ENCODE peak calls at places on chromosomes 11 and 22, in six cellular contexts. E is IMR-90, K is left lung, O is fibroblast of lung, U is neuronal stem cell, W is spleen. G is an unnamed sample. For H3K27me3, the result is how much of the 10 kb centered on the place peaks cover.

GRCh38 chr22:27785818-27786217 is 15.7 kb downstream of the MN1 start:
- DNase-seq in K (no peak), U (no peak), W (no peak), E (no peak), O (no peak), G (no peak)

GRCh38 chr11:102292951-102293350 is 24.3 kb upstream of the BIRC3 start:
- DNase-seq in O (no peak), E (no peak), W (no peak), K (no peak), U (no peak), G (no peak)

GRCh38 chr22:35440129-35440528 is 40.2 kb downstream of the MCM5 start:
- DNase-seq in K (no peak), O (no peak), W (no peak), E (no peak), U (no peak), G (no peak)

GRCh38 chr11:131977231-131977630 is 606.8 kb downstream of the NTM start:
- DNase-seq in W (no peak), U (no peak), E (peak), O (no peak), K (no peak), G (no peak)

GRCh38 chr22:29998627-29999026 is 81.6 kb upstream of the HORMAD2 start:
- DNase-seq in U (no peak), E (no peak), K (no peak), O (no peak), W (no peak), G (no peak)

GRCh38 chr22:47598864-47599263 is 836.4 kb downstream of the TBC1D22A start:
- DNase-seq in W (no peak), U (no peak), E (no peak), O (no peak), K (no peak), G (no peak)

GRCh38 chr11:42410251-42410956 is 901.4 kb upstream of the API5 start:
- DNase-seq in W (no peak), O (no peak), K (no peak), E (no peak), U (no peak), G (no peak)

GRCh38 chr11:120054753-120055045 is 83.2 kb downstream of the TRIM29 start:
- DNase-seq in O (no peak), W (no peak), K (no peak), U (no peak), E (no peak), G (no peak)

GRCh38 chr11:84398017-84398626 is 1112.0 kb upstream of the CCDC90B start:
- DNase-seq in E (peak), K (no peak), W (no peak), U (no peak), O (no peak), G (peak)

GRCh38 chr11:110979696-110980095 is 265.8 kb upstream of the POU2AF2 start:
- DNase-seq in W (no peak), E (peak), O (no peak), U (no peak), K (no peak), G (no peak)

GRCh38 chr11:117985953-117986887 is at the start of gene IL10RA:
- DNase-seq in O (peak), U (peak), K (peak), W (peak), E (peak), G (peak)

GRCh38 chr11:18367431-18367830 is 26.9 kb upstream of the LDHA start:
- DNase-seq in E (peak), O (no peak), U (no peak), W (no peak), K (no peak), G (no peak)

GRCh38 chr11:131375421-131375820 is 5.0 kb downstream of the NTM start:
- DNase-seq in K (no peak), O (no peak), U (no peak), W (no peak), E (no peak), G (no peak)

GRCh38 chr22:30882974-30883533 is 85.5 kb downstream of the MORC2 start:
- DNase-seq in O (no peak), U (no peak), W (peak), K (no peak), E (no peak), G (no peak)

GRCh38 chr11:17760102-17761029 is 25.8 kb downstream of the KCNC1 start:
- DNase-seq in U (peak), O (peak), K (no peak), W (no peak), E (peak), G (peak)

GRCh38 chr22:37222440-37222971 is 10.2 kb upstream of the SSTR3 start:
- DNase-seq in W (peak), O (no peak), K (no peak), U (no peak), E (no peak), G (no peak)

GRCh38 chr11:65274734-65275682 is 13.2 kb downstream of the POLA2 start:
- DNase-seq in K (peak), U (no peak), O (peak), W (peak), E (peak), G (peak)

GRCh38 chr22:42324566-42324965 is 54.1 kb upstream of the TCF20 start:
- DNase-seq in U (no peak), W (no peak), K (no peak), O (no peak), E (no peak), G (no peak)

GRCh38 chr11:101053492-101053891 is 76.1 kb downstream of the PGR start:
- DNase-seq in O (no peak), U (no peak), E (no peak), W (no peak), K (no peak), G (no peak)

GRCh38 chr22:37746366-37747089 is 49.7 kb downstream of the TRIOBP start:
- DNase-seq in U (peak), O (no peak), E (no peak), W (peak), K (no peak), G (peak)

GRCh38 chr11:28581286-28582242 is 473.4 kb downstream of the METTL15 start:
- DNase-seq in W (no peak), E (peak), O (no peak), U (no peak), K (no peak), G (no peak)

GRCh38 chr11:111469200-111469599 is 43.0 kb downstream of the BTG4 start:
- DNase-seq in K (no peak), O (no peak), W (no peak), E (peak), U (no peak), G (no peak)

GRCh38 chr22:45096256-45096907 is 67.3 kb upstream of the NUP50 start:
- DNase-seq in W (no peak), O (peak), K (no peak), U (peak), E (peak), G (peak)

GRCh38 chr11:119433369-119433749 is 10.4 kb upstream of the THY1 start:
- DNase-seq in O (peak), K (no peak), W (no peak), U (no peak), E (peak), G (no peak)

GRCh38 chr11:14578551-14578956 is 58.4 kb upstream of the PSMA1 start:
- DNase-seq in W (no peak), K (no peak), E (peak), O (peak), U (no peak), G (no peak)

GRCh38 chr11:18775492-18776292 is 15.9 kb downstream of the PTPN5 start:
- DNase-seq in O (peak), E (peak), W (no peak), U (peak), K (peak), G (peak)

GRCh38 chr22:42281706-42282251 is 11.3 kb upstream of the TCF20 start:
- DNase-seq in K (peak), E (no peak), O (no peak), U (no peak), W (peak), G (no peak)

GRCh38 chr11:113014262-113014661 is 53.0 kb downstream of the NCAM1 start:
- DNase-seq in K (no peak), U (no peak), O (peak), E (no peak), W (no peak), G (no peak)

GRCh38 chr11:116771935-116772334 is 852 bp downstream of the BUD13 start:
- DNase-seq in K (no peak), E (no peak), W (no peak), O (no peak), U (no peak), G (no peak)

GRCh38 chr11:123653405-123653996 is 923 bp downstream of the SCN3B start:
- DNase-seq in O (no peak), K (no peak), U (no peak), E (no peak), W (no peak), G (no peak)

GRCh38 chr22:48743601-48744282 is 1083.9 kb downstream of the BRD1 start:
- DNase-seq in O (no peak), E (no peak), U (no peak), W (peak), K (no peak), G (peak)

GRCh38 chr11:101321222-101321621 is 191.6 kb upstream of the PGR start:
- DNase-seq in K (peak), W (no peak), E (no peak), U (no peak), O (no peak), G (no peak)

GRCh38 chr22:23315341-23315917 is 135.1 kb downstream of the BCR start:
- DNase-seq in O (peak), W (peak), E (peak), K (no peak), U (peak), G (peak)

GRCh38 chr11:70203749-70204465 is 811 bp downstream of the FADD start:
- DNase-seq in U (no peak), E (peak), K (peak), W (peak), O (peak), G (no peak)

GRCh38 chr11:117829369-117829725 is 4.8 kb upstream of the FXYD2 start:
- DNase-seq in E (no peak), W (peak), U (no peak), O (no peak), K (no peak), G (peak)

GRCh38 chr11:12922980-12923507 is 86.1 kb upstream of the RASSF10 start:
- DNase-seq in E (peak), W (no peak), U (no peak), K (no peak), O (peak), G (no peak)

GRCh38 chr11:8690374-8691342 is 8.1 kb downstream of the RPL27A start:
- DNase-seq in E (no peak), O (no peak), W (no peak), K (no peak), U (no peak), G (peak)

GRCh38 chr11:8692417-8692816 is 9.8 kb downstream of the RPL27A start:
- DNase-seq in K (no peak), W (no peak), U (no peak), O (no peak), E (no peak), G (no peak)

GRCh38 chr11:8693010-8693551 is 10.5 kb downstream of the RPL27A start:
- DNase-seq in O (no peak), W (no peak), U (no peak), K (no peak), E (peak), G (peak)

GRCh38 chr11:8689726-8690255 is 7.2 kb downstream of the RPL27A start:
- DNase-seq in K (no peak), E (peak), O (no peak), U (no peak), W (peak), G (no peak)

DNA sequence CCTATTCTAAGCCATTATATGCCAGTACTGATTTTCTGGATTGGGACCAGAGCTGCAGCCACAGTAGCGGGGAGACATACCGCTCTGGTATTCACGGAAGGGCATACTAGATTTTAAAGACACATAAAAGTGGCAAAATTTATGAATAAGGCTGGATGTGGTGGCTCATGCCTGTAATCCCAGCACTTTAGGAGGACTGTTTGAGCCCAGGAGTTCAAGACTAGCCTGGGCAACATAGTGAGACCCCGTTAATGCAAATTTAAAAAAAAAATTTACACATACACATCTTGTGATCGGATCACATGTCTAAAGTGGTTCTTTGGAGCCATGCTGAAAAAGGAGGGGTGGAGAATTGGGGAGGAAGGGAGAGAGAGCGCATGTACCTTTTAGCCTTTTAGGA is 9.0 kb downstream of the RPL27A start:
- DNase-seq in U (no peak), O (no peak), E (no peak), W (no peak), K (no peak), G (no peak)
- H3K4me3 ChIP-seq in U (no peak), O (no peak), E (no peak), W (no peak), K (no peak), G (no peak)

DNA sequence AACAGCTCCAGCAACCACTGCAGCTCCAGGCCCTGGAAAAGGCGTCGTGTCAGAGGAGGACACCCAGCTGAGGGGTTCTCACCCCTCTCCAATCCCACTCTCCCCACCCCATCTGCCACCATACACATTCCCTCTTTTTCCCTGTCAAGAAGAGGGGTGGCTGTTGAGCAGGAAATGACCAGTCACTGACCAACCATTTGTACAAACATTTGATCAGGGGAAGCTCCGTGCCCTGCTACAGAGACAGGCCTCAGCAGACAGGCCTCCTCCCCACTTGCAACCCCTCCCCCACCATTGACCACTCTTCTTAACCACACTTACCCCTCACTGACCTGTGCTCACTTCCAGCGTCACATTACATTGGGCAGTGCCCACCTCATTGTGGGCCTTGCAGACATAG is 2.3 kb upstream of the VSIG2 start:
- DNase-seq in W (no peak), O (peak), K (no peak), U (no peak), E (peak), G (peak)
- H3K27me3 ChIP-seq in W (under half), O (under half), K (half or more), U (under half), E (under half), G (half or more)

DNA sequence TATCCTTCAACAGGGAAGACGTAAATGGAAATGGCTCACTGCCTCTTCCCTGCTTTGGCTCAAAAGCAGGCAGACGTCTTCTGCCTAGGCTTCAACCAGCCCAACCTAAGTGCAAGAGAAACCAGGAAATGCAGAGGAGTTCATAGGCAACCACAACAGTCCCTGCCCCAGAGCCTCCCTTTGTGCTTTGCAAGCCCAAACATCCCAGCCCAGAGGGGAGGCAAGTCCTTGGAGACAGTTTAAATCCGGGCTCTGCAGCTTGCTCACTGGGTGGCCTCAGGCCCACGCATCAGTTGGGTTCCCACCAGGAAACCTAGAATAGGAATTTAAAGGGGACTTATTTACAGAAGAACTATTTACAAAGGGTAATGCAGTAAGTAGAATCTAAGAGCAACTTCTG is 33.4 kb downstream of the CD6 start:
- DNase-seq in E (no peak), O (no peak), K (no peak), W (no peak), U (no peak), G (no peak)
- H3K4me3 ChIP-seq in E (no peak), O (no peak), K (no peak), W (no peak), U (no peak), G (no peak)

DNA sequence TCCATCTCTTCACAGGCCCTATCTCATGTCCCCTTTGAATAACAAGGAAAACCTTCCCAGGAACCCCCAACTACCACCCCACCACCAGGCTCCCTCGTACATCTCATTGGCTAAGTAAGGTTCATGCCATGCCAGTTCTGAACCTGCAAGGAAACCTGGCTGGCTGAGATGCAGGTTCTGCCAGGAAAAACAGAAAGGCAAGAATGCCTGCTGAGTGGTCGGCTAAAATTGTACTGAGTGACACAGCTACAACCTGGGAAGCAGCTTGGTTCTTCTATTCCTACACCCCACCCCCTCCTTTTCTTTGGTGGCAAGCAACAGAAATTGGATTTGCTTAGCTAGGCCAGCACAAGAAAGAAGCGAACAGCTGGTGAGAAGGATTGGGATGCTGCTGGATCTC is 36.1 kb upstream of the TSPAN18 start:
- DNase-seq in U (no peak), E (no peak), O (no peak), W (peak), K (no peak), G (no peak)
- H3K27me3 ChIP-seq in U (under half), E (under half), O (under half), W (under half), K (under half), G (under half)

DNA sequence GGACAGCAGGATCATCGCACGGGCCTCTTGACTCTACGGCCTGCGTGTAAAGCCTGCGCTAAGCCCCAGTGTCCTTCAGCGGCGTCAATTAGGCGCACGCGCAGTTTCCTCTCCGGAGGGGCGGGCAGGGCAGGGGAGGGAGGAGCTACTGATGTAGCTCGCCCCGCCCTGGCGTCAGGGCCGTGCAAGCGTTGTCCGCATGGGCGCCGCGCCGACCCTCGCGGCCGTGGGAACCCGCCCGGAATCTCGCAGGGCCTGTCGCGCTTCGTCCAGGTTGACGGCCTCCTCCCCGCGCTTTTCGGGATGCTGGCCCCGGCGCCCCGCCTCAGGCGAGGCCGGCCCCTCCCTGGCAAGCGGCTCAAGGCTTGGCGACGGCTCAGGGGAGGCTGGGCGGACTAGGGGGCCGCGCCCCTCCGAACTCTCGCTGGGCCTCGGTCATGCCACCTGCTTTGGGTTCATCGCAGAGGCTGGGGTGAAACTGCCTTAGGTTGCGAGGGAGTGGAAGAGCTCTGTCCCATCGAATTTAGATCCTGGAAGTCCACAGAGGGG is 61.1 kb downstream of the ST3GAL4 start:
- DNase-seq in O (peak), E (peak), U (peak), K (peak), W (peak), G (peak)
- H3K4me3 ChIP-seq in O (peak), E (peak), U (no peak), K (peak), W (peak), G (peak)

DNA sequence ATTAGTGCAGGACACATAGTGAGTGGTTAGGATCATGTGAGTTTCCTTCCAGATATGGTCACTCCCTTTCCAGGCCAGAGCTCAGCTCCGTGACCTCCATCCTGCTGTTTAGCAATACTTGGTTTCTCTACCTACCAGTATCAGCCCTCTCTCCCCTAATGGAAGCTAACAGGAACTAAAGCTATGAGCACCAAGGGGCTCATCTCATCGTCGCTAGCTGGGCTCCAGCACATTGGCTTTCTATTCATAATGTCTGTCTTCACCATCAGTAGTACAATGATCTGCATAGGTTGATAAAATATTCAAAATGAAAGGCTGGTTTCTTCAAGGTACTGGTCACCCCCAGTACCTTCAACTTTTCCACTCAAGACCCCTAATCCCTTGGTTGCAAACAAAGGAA is 2.4 kb upstream of the GALNT18 start:
- DNase-seq in O (no peak), W (no peak), E (no peak), U (no peak), K (no peak), G (no peak)
- H3K27me3 ChIP-seq in O (under half), W (under half), E (under half), U (half or more), K (under half), G (under half)

GRCh38 chr11:2382129-2382517 is 5.0 kb downstream of the CD81 start:
- DNase-seq in E (no peak), W (peak), O (no peak), K (peak), U (no peak), G (no peak)

GRCh38 chr11:2379471-2380174 is 2.5 kb downstream of the CD81 start:
- DNase-seq in E (no peak), U (no peak), O (peak), K (no peak), W (peak), G (no peak)

GRCh38 chr11:2381494-2382128 is 4.5 kb downstream of the CD81 start:
- DNase-seq in K (peak), W (peak), E (no peak), O (no peak), U (no peak), G (no peak)

GRCh38 chr11:2380396-2380795 is 3.3 kb downstream of the CD81 start:
- DNase-seq in O (no peak), U (no peak), E (no peak), K (no peak), W (no peak), G (no peak)

DNA sequence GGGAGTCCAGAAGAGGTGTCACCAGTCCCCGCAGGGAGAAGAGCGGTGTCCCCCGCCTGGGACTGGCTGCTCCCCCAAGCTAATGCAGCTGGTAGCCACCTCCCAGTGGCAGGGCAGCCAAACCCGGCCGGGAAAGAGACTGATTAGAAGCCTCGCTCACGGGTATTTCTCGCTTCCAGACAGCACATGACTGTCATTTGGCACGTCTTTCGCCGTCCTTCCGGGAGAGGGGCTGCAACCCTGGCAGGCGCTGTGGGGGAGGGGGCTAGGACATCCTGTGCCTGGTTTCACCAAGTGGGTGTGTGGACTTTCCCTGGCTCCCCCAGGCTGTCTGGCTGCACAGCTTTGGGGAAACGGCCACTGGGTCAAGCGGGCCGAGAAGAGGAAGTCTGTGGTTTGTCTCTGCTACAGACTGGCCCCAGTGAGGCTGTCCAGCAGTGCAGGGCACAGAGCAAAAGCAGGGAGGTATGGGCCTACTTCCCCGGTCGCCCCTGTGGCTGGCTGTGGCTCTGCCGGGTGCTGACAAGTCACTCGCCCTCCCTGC is 3.8 kb downstream of the CD81 start:
- DNase-seq in E (no peak), K (peak), O (peak), W (peak), U (no peak), G (no peak)
- H3K4me3 ChIP-seq in E (no peak), K (no peak), O (peak), W (peak), U (no peak), G (no peak)

G was measured in H7.